ENCODE peak calls at places on chromosomes 1 and 21, in six cellular contexts. X is PC-3; H is endodermal cell; N is CD8-positive, alpha-beta memory T cell; B is transverse colon; S is HAP-1. T is an unnamed sample. For H3K4me1, the result is how much of the 10 kb centered on the place peaks cover.

GRCh38 chr1:222627232-222627631 is 9.3 kb downstream of the MIA3 start:
- DNase-seq in N (no peak), H (no peak), S (no peak), B (no peak), X (peak), T (peak)

GRCh38 chr1:153742411-153743142 is 14.7 kb downstream of the INTS3 start:
- DNase-seq in S (no peak), N (no peak), B (no peak), H (no peak), X (no peak), T (peak)

GRCh38 chr1:63454269-63454668 is 68.8 kb downstream of the ITGB3BP start:
- DNase-seq in H (no peak), N (no peak), B (no peak), S (no peak), X (peak), T (peak)

GRCh38 chr1:114510235-114511047 is 562 bp downstream of the TRIM33 start:
- DNase-seq in B (peak), S (no peak), H (peak), X (no peak), N (peak), T (peak)

GRCh38 chr21:37370152-37371040 is 3.8 kb downstream of the DYRK1A start:
- DNase-seq in X (peak), N (no peak), S (peak), H (no peak), B (no peak), T (peak)

GRCh38 chr21:44427241-44428120 is 27.8 kb upstream of the LRRC3 start:
- DNase-seq in N (no peak), H (peak), S (no peak), X (no peak), B (no peak), T (no peak)

GRCh38 chr1:185701650-185702049 is 32.5 kb upstream of the HMCN1 start:
- DNase-seq in S (no peak), H (no peak), N (no peak), B (no peak), X (peak), T (no peak)

GRCh38 chr1:61184035-61184713 is 101.8 kb downstream of the NFIA start:
- DNase-seq in B (peak), S (peak), H (no peak), N (no peak), X (peak), T (peak)

GRCh38 chr1:216032284-216032683 is 391.0 kb downstream of the USH2A start:
- DNase-seq in X (no peak), H (no peak), S (no peak), B (no peak), N (no peak), T (no peak)

GRCh38 chr1:41765109-41765655 is 153.5 kb downstream of the HIVEP3 start:
- DNase-seq in B (no peak), X (no peak), S (no peak), N (no peak), H (no peak), T (no peak)

GRCh38 chr1:96515430-96515829 is 206.2 kb upstream of the PTBP2 start:
- DNase-seq in B (no peak), H (no peak), N (no peak), X (no peak), S (no peak), T (no peak)

GRCh38 chr1:23452011-23452411 is 27.5 kb upstream of the TCEA3 start:
- DNase-seq in H (no peak), B (peak), S (no peak), N (peak), X (peak), T (no peak)

GRCh38 chr21:15992171-15992570 is 262.4 kb downstream of the USP25 start:
- DNase-seq in S (no peak), B (no peak), X (peak), H (no peak), N (no peak), T (no peak)

GRCh38 chr1:29500651-29501050 is 264.3 kb downstream of the PTPRU start:
- DNase-seq in S (no peak), X (no peak), H (no peak), B (no peak), N (no peak), T (no peak)

GRCh38 chr1:200226268-200226968 is 183.4 kb downstream of the ZNF281 start:
- DNase-seq in X (no peak), N (no peak), S (no peak), B (no peak), H (peak), T (no peak)

GRCh38 chr1:6142734-6143133 is 37.4 kb downstream of the CHD5 start:
- DNase-seq in N (no peak), B (no peak), H (no peak), S (no peak), X (no peak), T (no peak)

GRCh38 chr1:41580021-41580420 is 95.5 kb upstream of the EDN2 start:
- DNase-seq in N (no peak), X (no peak), S (no peak), B (no peak), H (peak), T (no peak)

GRCh38 chr1:77126309-77126708 is 92.9 kb downstream of the PIGK start:
- DNase-seq in X (peak), N (no peak), B (no peak), H (peak), S (peak), T (peak)

GRCh38 chr1:109714661-109715372 is 2.8 kb downstream of the GSTM5 start:
- DNase-seq in H (no peak), S (no peak), B (no peak), X (no peak), N (no peak), T (no peak)

GRCh38 chr1:24596401-24596880 is 40.6 kb downstream of the NCMAP start:
- DNase-seq in N (no peak), X (no peak), S (no peak), H (peak), B (no peak), T (no peak)

GRCh38 chr1:10065760-10066159 is 33.0 kb downstream of the UBE4B start:
- DNase-seq in H (no peak), S (no peak), N (no peak), X (no peak), B (no peak), T (no peak)

GRCh38 chr1:218529691-218530310 is 184.7 kb downstream of the TGFB2 start:
- DNase-seq in H (no peak), B (no peak), X (peak), N (no peak), S (no peak), T (peak)

GRCh38 chr1:80498673-80499072 is 1302.1 kb upstream of the ADGRL2 start:
- DNase-seq in N (no peak), X (no peak), H (no peak), B (no peak), S (no peak), T (peak)
- H3K4me1 ChIP-seq in N (under half), X (under half), H (under half), B (under half), S (under half), T (under half)

GRCh38 chr1:226549094-226549936 is 751 bp downstream of the STUM start:
- DNase-seq in B (peak), N (no peak), H (peak), X (peak), S (no peak), T (peak)
- H3K4me3 ChIP-seq in B (peak), N (peak), H (peak), X (peak), S (peak), T (peak)

GRCh38 chr1:42942444-42942843 is 16.2 kb downstream of the SLC2A1 start:
- DNase-seq in N (no peak), H (peak), S (no peak), X (no peak), B (no peak), T (no peak)

GRCh38 chr1:42943166-42943565 is 15.5 kb downstream of the SLC2A1 start:
- DNase-seq in N (no peak), H (no peak), S (no peak), B (peak), X (peak), T (no peak)

GRCh38 chr1:42945171-42945570 is 13.5 kb downstream of the SLC2A1 start:
- DNase-seq in X (no peak), N (no peak), B (no peak), S (no peak), H (no peak), T (no peak)

GRCh38 chr1:42944207-42944928 is 14.3 kb downstream of the SLC2A1 start:
- DNase-seq in S (no peak), H (no peak), N (no peak), B (peak), X (peak), T (no peak)

DNA sequence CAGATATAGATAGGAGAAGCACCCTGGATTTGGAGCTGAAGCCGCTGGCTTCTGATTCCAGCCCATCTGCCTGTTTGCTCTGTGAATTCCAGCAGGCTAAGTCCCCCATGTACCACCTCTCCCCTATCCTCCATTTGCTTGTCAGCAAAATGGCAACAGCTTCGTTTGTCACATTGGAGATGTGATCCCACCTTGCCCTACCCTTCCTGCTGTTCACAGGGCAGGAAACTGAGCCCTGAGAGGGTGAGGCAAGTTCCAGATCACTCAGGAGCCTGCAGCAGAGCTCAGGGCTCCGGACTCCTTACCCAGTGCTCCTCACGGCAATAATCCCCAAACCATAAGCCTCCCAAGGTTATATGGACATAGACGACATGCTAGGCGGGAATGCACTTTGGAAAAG is 14.9 kb downstream of the SLC2A1 start:
- DNase-seq in H (no peak), N (no peak), X (no peak), B (no peak), S (no peak), T (no peak)
- H3K4me1 ChIP-seq in H (under half), N (half or more), X (half or more), B (half or more), S (under half), T (half or more)

GRCh38 chr1:92951141-92951582 is 10.1 kb downstream of the DIPK1A start:
- DNase-seq in X (peak), S (no peak), N (no peak), H (no peak), B (peak), T (peak)
- H3K4me3 ChIP-seq in X (no peak), S (no peak), N (no peak), H (no peak), B (no peak), T (peak)

DNA sequence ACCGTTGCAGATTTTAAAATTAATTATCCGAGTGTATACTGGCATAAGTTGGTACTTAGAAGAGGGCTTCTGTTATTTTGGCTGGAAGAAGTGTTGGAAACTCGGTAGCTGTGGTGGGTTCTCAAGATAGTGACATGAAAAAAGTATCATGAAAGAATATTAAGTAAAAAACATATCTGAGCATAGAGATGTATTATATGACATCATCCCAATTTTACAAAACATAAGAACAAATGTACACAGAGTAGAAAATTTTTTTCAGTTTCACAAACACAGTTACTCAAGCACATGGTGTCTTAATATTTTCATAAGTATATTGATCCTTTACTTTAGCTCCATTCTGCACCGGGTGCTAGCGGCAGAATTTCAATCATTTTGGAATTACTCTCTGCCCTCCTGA is 691 bp downstream of the IFI16 start:
- DNase-seq in N (no peak), H (no peak), S (no peak), X (no peak), B (no peak), T (peak)
- H3K4me1 ChIP-seq in N (under half), H (under half), S (under half), X (under half), B (under half), T (half or more)

DNA sequence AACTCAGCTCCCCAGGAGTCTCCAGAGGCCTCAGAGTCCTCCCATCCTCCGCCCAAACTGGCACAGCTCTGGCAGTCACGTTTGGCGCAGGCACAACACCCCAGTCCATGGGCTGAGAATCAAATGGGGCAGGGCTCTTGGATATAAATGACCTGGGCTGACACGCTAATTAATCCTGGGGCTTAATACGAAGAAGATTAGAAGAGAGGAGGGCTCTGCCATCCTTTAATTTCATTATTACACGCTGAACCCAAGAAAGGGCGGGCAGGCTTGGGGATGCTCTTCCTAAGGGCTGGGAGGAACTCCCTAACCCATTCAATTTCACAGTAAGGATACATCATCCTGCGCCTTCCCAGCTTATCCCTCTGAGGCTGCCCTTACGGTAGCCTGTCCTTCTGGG is 2.4 kb downstream of the GRIK3 start:
- DNase-seq in B (no peak), N (no peak), X (no peak), S (no peak), H (no peak), T (no peak)
- H3K4me3 ChIP-seq in B (no peak), N (no peak), X (no peak), S (no peak), H (peak), T (no peak)

GRCh38 chr1:40313329-40313957 is 3.6 kb downstream of the COL9A2 start:
- DNase-seq in X (no peak), N (no peak), S (no peak), B (no peak), H (no peak), T (no peak)

GRCh38 chr1:40312238-40313205 is 4.6 kb downstream of the COL9A2 start:
- DNase-seq in X (no peak), B (peak), N (no peak), H (no peak), S (no peak), T (no peak)

GRCh38 chr1:40315239-40315794 is 1.8 kb downstream of the COL9A2 start:
- DNase-seq in N (peak), X (peak), S (peak), H (peak), B (peak), T (peak)

GRCh38 chr1:40314721-40315238 is 2.3 kb downstream of the COL9A2 start:
- DNase-seq in N (no peak), S (no peak), H (no peak), X (no peak), B (no peak), T (no peak)

GRCh38 chr1:40313958-40314720 is 2.9 kb downstream of the COL9A2 start:
- DNase-seq in B (no peak), N (no peak), S (no peak), H (no peak), X (no peak), T (no peak)
- H3K4me1 ChIP-seq in B (under half), N (under half), S (under half), H (under half), X (under half), T (under half)